ENCODE peak calls at places on chromosome 18, in nine cellular contexts. B, L, S, I, A, D, J, H and W are unnamed samples.
A peak's percentile ranks its signal among the peaks of the same experiment; 100 is the strongest.

GRCh38 chr18:24022141-24022540 is 7.6 kb downstream of the TTC39C start:
- DNase-seq in B (no peak), L (no peak), S (no peak), I (no peak), A (no peak), D (peak; percentile 70), J (no peak), H (no peak), W (no peak)

GRCh38 chr18:23103449-23103848 is 31.8 kb upstream of the CABLES1 start:
- DNase-seq in B (no peak), L (no peak), S (no peak), I (no peak), A (peak; percentile 28), D (no peak), J (no peak), H (no peak), W (no peak)

GRCh38 chr18:58766164-58766563 is 94.9 kb downstream of the MALT1 start:
- DNase-seq in B (no peak), L (no peak), S (no peak), I (peak; percentile 4), A (no peak), D (no peak), J (no peak), H (no peak), W (no peak)

GRCh38 chr18:7370812-7371211 is 139.9 kb downstream of the LRRC30 start:
- DNase-seq in B (no peak), L (no peak), S (no peak), I (no peak), A (no peak), D (no peak), J (peak; percentile 5), H (no peak), W (no peak)

GRCh38 chr18:10715791-10716190 is 190.0 kb downstream of the NAPG start:
- DNase-seq in B (no peak), L (no peak), S (no peak), I (peak; percentile 42), A (no peak), D (peak; percentile 59), J (no peak), H (no peak), W (no peak)

GRCh38 chr18:38369772-38370690 is 804.4 kb upstream of the CELF4 start:
- DNase-seq in B (no peak), L (no peak), S (no peak), I (no peak), A (no peak), D (peak; percentile 7), J (no peak), H (no peak), W (no peak)

GRCh38 chr18:44096016-44096415 is 584.7 kb upstream of the SETBP1 start:
- DNase-seq in B (no peak), L (no peak), S (no peak), I (no peak), A (no peak), D (no peak), J (no peak), H (no peak), W (no peak)

GRCh38 chr18:79416677-79417052 is 20.9 kb downstream of the NFATC1 start:
- DNase-seq in B (no peak), L (no peak), S (no peak), I (no peak), A (no peak), D (no peak), J (no peak), H (no peak), W (no peak)

GRCh38 chr18:79873449-79874110 is 75.8 kb downstream of the KCNG2 start:
- DNase-seq in B (no peak), L (no peak), S (no peak), I (no peak), A (peak; percentile 59), D (no peak), J (no peak), H (no peak), W (no peak)

GRCh38 chr18:63000839-63001238 is 285.5 kb downstream of the PHLPP1 start:
- DNase-seq in B (no peak), L (no peak), S (no peak), I (no peak), A (no peak), D (no peak), J (no peak), H (no peak), W (no peak)

GRCh38 chr18:6363216-6363615 is 51.5 kb downstream of the L3MBTL4 start:
- DNase-seq in B (no peak), L (no peak), S (no peak), I (no peak), A (no peak), D (no peak), J (no peak), H (no peak), W (no peak)

GRCh38 chr18:924987-925386 is 20.3 kb downstream of the ADCYAP1 start:
- DNase-seq in B (no peak), L (no peak), S (no peak), I (no peak), A (no peak), D (no peak), J (no peak), H (no peak), W (no peak)

GRCh38 chr18:46625069-46625468 is 32.0 kb downstream of the LOXHD1 start:
- DNase-seq in B (no peak), L (no peak), S (no peak), I (no peak), A (no peak), D (no peak), J (no peak), H (no peak), W (no peak)

GRCh38 chr18:12599966-12600365 is 57.9 kb downstream of the SPIRE1 start:
- DNase-seq in B (no peak), L (no peak), S (no peak), I (no peak), A (no peak), D (no peak), J (no peak), H (no peak), W (no peak)

GRCh38 chr18:80046961-80047541 is 12.8 kb downstream of the RBFA start:
- DNase-seq in B (no peak), L (no peak), S (no peak), I (no peak), A (no peak), D (no peak), J (no peak), H (no peak), W (no peak)

GRCh38 chr18:78924301-78925192 is 55.1 kb upstream of the SALL3 start:
- DNase-seq in B (no peak), L (no peak), S (no peak), I (no peak), A (no peak), D (no peak), J (no peak), H (no peak), W (no peak)

GRCh38 chr18:26468931-26469340 is 79.4 kb downstream of the KCTD1 start:
- DNase-seq in B (peak; percentile 67), L (no peak), S (no peak), I (no peak), A (no peak), D (no peak), J (no peak), H (peak; percentile 30), W (no peak)